ENCODE peak calls at places on chromosomes 3 and 15, in five cellular contexts. O is T-cell; K is stimulated activated CD4-positive, alpha-beta T cell treated with anti-CD3 and anti-CD28 coated beads, Interleukin-4, amount 100 ng/mL, for 4 hours; M is COR-L47; A is H7. S is an unnamed sample.
A peak's percentile ranks its signal among the peaks of the same experiment; 100 is the strongest.

GRCh38 chr3:169661567-169662214 is 1.8 kb downstream of the MECOM start:
- DNase-seq in O (no peak), M (peak; percentile 46), A (peak; percentile 62), K (no peak), S (no peak)

GRCh38 chr15:90838544-90838943 is 29.8 kb upstream of the FURIN start:
- DNase-seq in O (peak; percentile 15), A (peak; percentile 58), M (no peak), K (no peak), S (no peak)

GRCh38 chr3:55556622-55557531 is 69.8 kb upstream of the WNT5A start:
- DNase-seq in O (no peak), M (no peak), K (no peak), A (no peak), S (no peak)

GRCh38 chr15:45794768-45795486 is 160.1 kb downstream of the SQOR start:
- DNase-seq in O (no peak), A (no peak), M (no peak), K (no peak), S (no peak)

GRCh38 chr3:13045245-13045903 is 27.9 kb downstream of the IQSEC1 start:
- DNase-seq in M (no peak), K (no peak), O (no peak), A (no peak), S (peak; percentile 57)

GRCh38 chr3:23548706-23549105 is 257.0 kb upstream of the UBE2E1 start:
- DNase-seq in O (no peak), M (no peak), A (no peak), K (no peak), S (no peak)

GRCh38 chr15:55917881-55918296 is 75.5 kb downstream of the NEDD4 start:
- DNase-seq in K (no peak), M (peak; percentile 50), O (no peak), A (no peak), S (no peak)

GRCh38 chr3:46558184-46559029 is 7.7 kb downstream of the LRRC2 start:
- DNase-seq in A (peak; percentile 75), O (peak; percentile 60), K (peak; percentile 66), M (peak; percentile 63), S (peak; percentile 94)

GRCh38 chr3:129256270-129256669 is 6.9 kb downstream of the COPG1 start:
- DNase-seq in K (no peak), M (no peak), A (no peak), O (no peak), S (no peak)

GRCh38 chr15:79051941-79052731 is 38.4 kb downstream of the RASGRF1 start:
- DNase-seq in O (no peak), K (no peak), M (no peak), A (peak; percentile 63), S (no peak)

GRCh38 chr15:68796576-68796975 is 24.1 kb downstream of the ANP32A start:
- DNase-seq in O (no peak), K (no peak), A (no peak), M (no peak), S (no peak)

GRCh38 chr15:65785151-65785550 is 6.9 kb downstream of the DENND4A start:
- DNase-seq in K (no peak), O (no peak), M (no peak), A (no peak), S (no peak)

GRCh38 chr3:50164056-50164455 is 8.9 kb downstream of the SEMA3F start:
- DNase-seq in O (no peak), A (no peak), K (no peak), M (no peak), S (no peak)

GRCh38 chr3:18559323-18559972 is 134.3 kb upstream of the SATB1 start:
- DNase-seq in O (no peak), K (peak; percentile 29), M (peak; percentile 34), A (peak; percentile 21), S (no peak)

GRCh38 chr3:194860725-194861124 is 175.0 kb downstream of the FAM43A start:
- DNase-seq in M (no peak), A (no peak), O (no peak), K (no peak), S (no peak)

GRCh38 chr3:170064108-170064507 is 26.3 kb downstream of the GPR160 start:
- DNase-seq in A (peak; percentile 23), M (no peak), O (no peak), K (no peak), S (no peak)

GRCh38 chr15:34796847-34797246 is 1.5 kb upstream of the ACTC1 start:
- DNase-seq in K (no peak), O (no peak), A (no peak), M (no peak), S (no peak)

GRCh38 chr3:98460220-98460619 is 2.8 kb upstream of the OR5K1 start:
- DNase-seq in A (no peak), O (no peak), M (no peak), K (no peak), S (no peak)

GRCh38 chr3:190086191-190086590 is 34.5 kb downstream of the P3H2 start:
- DNase-seq in M (no peak), O (no peak), K (no peak), A (peak; percentile 67), S (no peak)

GRCh38 chr3:189914799-189915198 is 205.9 kb downstream of the P3H2 start:
- DNase-seq in O (no peak), M (no peak), A (no peak), K (no peak), S (no peak)

GRCh38 chr15:70111203-70112017 is 13.7 kb upstream of the TLE3 start:
- DNase-seq in O (no peak), A (peak; percentile 92), M (peak; percentile 88), K (no peak), S (peak; percentile 78)

GRCh38 chr3:33439421-33440327 is 531 bp downstream of the UBP1 start:
- DNase-seq in A (peak; percentile 86), M (peak; percentile 32), K (peak; percentile 23), O (no peak), S (peak; percentile 78)

GRCh38 chr15:73809728-73810501 is 56.8 kb upstream of the INSYN1 start:
- DNase-seq in A (no peak), O (no peak), K (no peak), M (no peak), S (no peak)

GRCh38 chr15:69164807-69165636 is 4.6 kb downstream of the GLCE start:
- DNase-seq in M (no peak), A (no peak), O (no peak), K (no peak), S (no peak)

GRCh38 chr3:135736740-135737139 is 228.8 kb upstream of the PPP2R3A start:
- DNase-seq in K (no peak), A (peak; percentile 65), M (peak; percentile 43), O (no peak), S (no peak)

GRCh38 chr15:98592136-98592535 is 56.2 kb upstream of the IGF1R start:
- DNase-seq in M (no peak), K (no peak), O (no peak), A (peak; percentile 28), S (no peak)

GRCh38 chr15:74950078-74951000 is 6.2 kb downstream of the RPP25 start:
- DNase-seq in K (peak; percentile 70), O (peak; percentile 67), A (peak; percentile 80), M (peak; percentile 62), S (peak; percentile 69)

GRCh38 chr3:172629470-172629869 is 81.4 kb downstream of the NCEH1 start:
- DNase-seq in A (no peak), O (no peak), K (no peak), M (no peak), S (no peak)

GRCh38 chr3:156648086-156648485 is 26.3 kb upstream of the TIPARP start:
- DNase-seq in O (no peak), M (no peak), A (no peak), K (no peak), S (no peak)

GRCh38 chr15:97504031-97504430 is 456.5 kb upstream of the ARRDC4 start:
- DNase-seq in A (no peak), M (no peak), K (no peak), O (no peak), S (no peak)

GRCh38 chr3:148861277-148861869 is 3.7 kb upstream of the CPA3 start:
- DNase-seq in K (no peak), M (peak; percentile 57), A (peak; percentile 15), O (no peak), S (no peak)

GRCh38 chr3:152026033-152026556 is 152.7 kb downstream of the SUCNR1 start:
- DNase-seq in M (no peak), K (no peak), O (no peak), A (no peak), S (no peak)

GRCh38 chr3:16399473-16399872 is 114.0 kb downstream of the RFTN1 start:
- DNase-seq in O (no peak), K (no peak), M (no peak), A (peak; percentile 18), S (no peak)

GRCh38 chr15:26394801-26395200 is 378.1 kb downstream of the GABRB3 start:
- DNase-seq in K (no peak), O (no peak), M (no peak), A (no peak), S (no peak)

GRCh38 chr15:41284425-41285177 is 47.8 kb downstream of the OIP5 start:
- DNase-seq in M (no peak), A (peak; percentile 30), K (no peak), O (no peak), S (no peak)

GRCh38 chr15:35874260-35874905 is 328.4 kb upstream of the DPH6 start:
- DNase-seq in O (no peak), M (no peak), A (no peak), K (no peak), S (no peak)

GRCh38 chr15:37014566-37014965 is 85.8 kb downstream of the MEIS2 start:
- DNase-seq in O (no peak), K (no peak), M (no peak), A (no peak), S (no peak)

GRCh38 chr3:2354702-2355101 is 256.0 kb downstream of the CNTN4 start:
- DNase-seq in K (no peak), M (no peak), O (no peak), A (peak; percentile 59), S (no peak)

GRCh38 chr3:105328338-105328730 is 38.4 kb upstream of the ALCAM start:
- DNase-seq in A (no peak), M (no peak), K (no peak), O (no peak), S (no peak)

GRCh38 chr15:89631902-89632264 is 23.4 kb downstream of the KIF7 start:
- DNase-seq in K (no peak), O (no peak), M (no peak), A (peak; percentile 43), S (no peak)

S was measured in right lobe of liver.